ENCODE peak calls at places on chromosomes 3 and 15, in six cellular contexts. Y is OCI-LY7; C is fibroblast of lung; B is GM23338; H is CD4-positive, CD25-positive, alpha-beta regulatory T cell; Z is CD8-positive, alpha-beta memory T cell. P is an unnamed sample.
A peak's percentile ranks its signal among the peaks of the same experiment; 100 is the strongest.

GRCh38 chr3:168325684-168326083 is 230.0 kb upstream of the GOLIM4 start:
- DNase-seq in C (no peak), Y (no peak), B (no peak), Z (no peak), H (no peak), P (no peak)

GRCh38 chr3:170762081-170762480 is 107.9 kb downstream of the RPL22L1 start:
- DNase-seq in Y (no peak), Z (no peak), B (no peak), C (no peak), H (no peak), P (no peak)

GRCh38 chr3:131543714-131544113 is 40.9 kb upstream of the MRPL3 start:
- DNase-seq in B (no peak), Z (no peak), C (peak; percentile 97), Y (no peak), H (no peak), P (no peak)

GRCh38 chr3:78893161-78893560 is 874.6 kb downstream of the ROBO1 start:
- DNase-seq in C (no peak), B (peak; percentile 63), Z (no peak), H (no peak), Y (no peak), P (no peak)

GRCh38 chr15:45138814-45139765 is 9.3 kb downstream of the DUOX1 start:
- DNase-seq in H (no peak), Z (no peak), Y (no peak), C (no peak), B (no peak), P (no peak)

GRCh38 chr15:57797608-57798267 is 91.2 kb downstream of the POLR2M start:
- DNase-seq in C (no peak), B (no peak), H (no peak), Z (no peak), Y (no peak), P (no peak)

GRCh38 chr3:104257486-104257885 is 1109.2 kb upstream of the ALCAM start:
- DNase-seq in H (no peak), B (no peak), Z (no peak), Y (no peak), C (no peak), P (no peak)

GRCh38 chr15:32029862-32030781 is at the start of gene CHRNA7:
- DNase-seq in Z (no peak), C (peak; percentile 12), Y (peak; percentile 19), H (no peak), B (peak; percentile 86), P (no peak)

GRCh38 chr15:89814112-89814742 is 425 bp downstream of the ANPEP start:
- DNase-seq in B (peak; percentile 60), Z (no peak), C (no peak), Y (no peak), H (no peak), P (no peak)

GRCh38 chr3:23129062-23129461 is 74.1 kb upstream of the UBE2E2 start:
- DNase-seq in Z (no peak), C (peak; percentile 12), Y (no peak), H (no peak), B (no peak), P (no peak)

DNA sequence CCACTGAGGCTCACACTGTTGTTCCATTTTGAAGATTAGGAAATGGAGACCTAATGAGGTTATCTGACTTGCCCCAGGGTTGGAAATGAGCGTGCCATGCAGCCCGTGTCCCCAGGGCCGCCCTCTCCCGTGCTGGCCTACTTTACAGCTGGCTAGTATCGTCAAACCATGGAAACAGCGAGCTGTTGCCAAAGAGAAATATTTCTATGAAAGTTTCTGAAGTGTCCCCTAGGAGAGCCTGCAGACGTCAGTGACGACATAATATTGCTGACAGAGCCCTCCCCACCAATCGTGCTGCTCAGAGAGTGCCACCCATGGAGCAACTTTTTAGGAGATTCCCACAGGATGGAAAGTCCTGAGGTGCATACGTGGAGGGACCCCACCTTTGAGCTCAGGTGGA is 11.2 kb upstream of the FAM174B start:
- DNase-seq in C (peak; percentile 39), H (no peak), Y (no peak), B (no peak), Z (no peak), P (no peak)
- H3K27ac ChIP-seq in C (no peak overlapping the region), H (no peak overlapping the region), Y (no peak overlapping the region), B (no peak overlapping the region), Z (no peak overlapping the region), P (no peak overlapping the region)

GRCh38 chr15:63112871-63113270 is 8.8 kb upstream of the LACTB start:
- DNase-seq in Y (no peak), Z (no peak), H (no peak), B (no peak), C (no peak), P (no peak)
- H3K27ac ChIP-seq in Y (no peak overlapping the region), Z (no peak overlapping the region), H (no peak overlapping the region), B (no peak overlapping the region), C (no peak overlapping the region), P (no peak overlapping the region)

GRCh38 chr3:138609898-138610266 is 1.3 kb downstream of the FAIM start:
- DNase-seq in Y (no peak), C (no peak), H (no peak), Z (no peak), B (no peak), P (no peak)
- H3K27ac ChIP-seq in Y (no peak overlapping the region), C (no peak overlapping the region), H (no peak overlapping the region), Z (no peak overlapping the region), B (no peak overlapping the region), P (peak overlapping the region; percentile 85)

GRCh38 chr15:56367156-56367555 is 1.9 kb downstream of the TEX9 start:
- DNase-seq in C (no peak), Y (peak; percentile 31), H (no peak), Z (no peak), B (no peak), P (no peak)

GRCh38 chr15:56365075-56365711 is at the start of gene TEX9:
- DNase-seq in H (peak; percentile 23), Z (peak; percentile 7), B (peak; percentile 95), Y (peak; percentile 93), C (peak; percentile 86), P (peak; percentile 12)

GRCh38 chr15:56358604-56359003 is 6.6 kb upstream of the TEX9 start:
- DNase-seq in C (no peak), B (no peak), H (no peak), Z (no peak), Y (no peak), P (no peak)

GRCh38 chr15:56366211-56366610 is 985 bp downstream of the TEX9 start:
- DNase-seq in H (no peak), Z (no peak), B (peak; percentile 36), Y (no peak), C (no peak), P (no peak)

DNA sequence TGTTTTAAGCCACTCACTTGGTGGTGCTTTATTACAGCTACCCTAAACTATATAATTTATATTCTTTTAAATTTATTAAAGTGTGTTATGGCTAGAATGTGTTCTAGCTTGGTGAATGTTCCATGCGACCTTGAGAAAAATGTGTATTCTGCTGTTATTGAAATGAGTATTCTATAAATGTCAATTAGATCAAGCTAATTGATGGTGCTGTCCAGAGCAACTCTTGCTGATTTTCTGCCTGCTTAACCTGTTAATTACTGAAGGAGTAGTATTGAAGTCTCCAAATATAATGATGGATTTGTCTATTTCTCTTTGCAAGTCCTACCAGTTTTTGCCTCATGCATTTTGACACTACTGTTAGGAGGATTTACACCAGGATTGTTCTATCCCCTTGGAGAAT is 3.2 kb upstream of the TEX9 start:
- DNase-seq in B (no peak), H (no peak), Z (no peak), Y (no peak), C (no peak), P (no peak)
- H3K27ac ChIP-seq in B (no peak overlapping the region), H (no peak overlapping the region), Z (no peak overlapping the region), Y (no peak overlapping the region), C (no peak overlapping the region), P (no peak overlapping the region)

DNA sequence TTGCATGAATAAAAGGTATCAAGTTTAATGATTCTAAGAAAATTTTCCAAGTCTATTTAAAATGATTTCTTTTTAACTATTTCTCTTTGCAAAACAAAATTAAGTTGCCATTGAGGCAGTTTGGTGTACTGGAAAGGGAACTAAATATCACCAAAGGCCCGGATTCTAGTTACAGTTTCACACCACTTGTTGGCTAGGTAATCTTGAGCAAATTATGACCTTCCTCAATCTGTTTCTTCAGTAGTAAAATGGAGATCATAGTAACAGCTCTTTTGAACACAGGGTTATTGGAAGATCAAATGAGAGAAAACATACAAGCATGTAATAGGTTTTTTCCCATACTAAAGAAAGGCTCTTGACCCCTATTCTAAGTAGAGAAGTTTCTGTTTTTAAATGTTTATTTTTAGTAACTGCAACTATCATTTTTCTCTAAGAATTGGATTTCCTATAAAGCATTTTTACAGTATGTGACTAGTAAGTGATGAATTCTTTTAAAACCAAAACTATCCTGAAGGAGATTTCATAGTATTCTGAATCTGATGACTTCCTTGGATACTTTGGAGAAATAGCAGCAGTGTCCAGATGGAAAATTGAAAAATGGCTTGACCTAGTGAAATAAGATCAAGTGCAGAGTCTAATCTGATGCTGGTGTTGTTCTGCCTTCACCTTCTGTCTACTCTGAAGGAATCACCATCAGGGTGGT is 15.7 kb downstream of the SCAANT1 start:
- DNase-seq in H (no peak), Z (no peak), Y (no peak), B (no peak), C (no peak), P (no peak)
- H3K27ac ChIP-seq in H (no peak overlapping the region), Z (no peak overlapping the region), Y (no peak overlapping the region), B (no peak overlapping the region), C (no peak overlapping the region), P (no peak overlapping the region)

GRCh38 chr3:172591876-172592771 is 68.9 kb upstream of the TNFSF10 start:
- DNase-seq in C (no peak), B (no peak), H (peak; percentile 28), Z (peak; percentile 73), Y (no peak), P (no peak)

GRCh38 chr3:172598904-172599303 is 75.7 kb upstream of the TNFSF10 start:
- DNase-seq in C (no peak), Y (no peak), Z (no peak), H (no peak), B (no peak), P (no peak)

GRCh38 chr3:172592898-172593669 is 69.9 kb upstream of the TNFSF10 start:
- DNase-seq in B (no peak), H (no peak), Z (no peak), Y (no peak), C (no peak), P (no peak)

GRCh38 chr3:172596394-172596706 is 73.1 kb upstream of the TNFSF10 start:
- DNase-seq in B (no peak), Y (no peak), H (no peak), Z (no peak), C (no peak), P (no peak)

GRCh38 chr3:172595648-172596393 is 72.6 kb upstream of the TNFSF10 start:
- DNase-seq in Y (peak; percentile 48), Z (peak; percentile 24), C (peak; percentile 55), H (peak; percentile 19), B (peak; percentile 74), P (no peak)
- H3K27ac ChIP-seq in Y (no peak overlapping the region), Z (no peak overlapping the region), C (no peak overlapping the region), H (peak overlapping the region; percentile 30), B (no peak overlapping the region), P (peak overlapping the region; percentile 61)